ENCODE peak calls at places on chromosomes 11 and 22, in four cellular contexts. A, R, O and B are unnamed samples.

GRCh38 chr11:118635237-118635591 is 27.8 kb downstream of the PHLDB1 start:
- DNase-seq in A (no peak), R (no peak), O (no peak), B (peak; percentile 63)

GRCh38 chr22:36938028-36938425 is 24.6 kb downstream of the CSF2RB start:
- DNase-seq in A (no peak), R (no peak), O (no peak), B (no peak)

GRCh38 chr22:24761888-24762675 is 12.4 kb downstream of the PIWIL3 start:
- DNase-seq in R (no peak), A (no peak), O (no peak), B (no peak)

GRCh38 chr11:74330065-74330858 is 18.8 kb upstream of the P4HA3 start:
- DNase-seq in O (no peak), R (no peak), A (no peak), B (no peak)

GRCh38 chr11:17378655-17379054 is 9.8 kb downstream of the KCNJ11 start:
- DNase-seq in R (no peak), O (no peak), A (no peak), B (no peak)

GRCh38 chr11:120172054-120172881 is 34.4 kb upstream of the TRIM29 start:
- DNase-seq in A (peak; percentile 22), O (peak; percentile 64), R (peak; percentile 55), B (peak; percentile 79)

GRCh38 chr11:22787565-22788162 is 41.9 kb downstream of the SVIP start:
- DNase-seq in A (peak; percentile 36), R (no peak), O (no peak), B (peak; percentile 23)

GRCh38 chr11:129589190-129589589 is 213.5 kb downstream of the BARX2 start:
- DNase-seq in O (no peak), R (no peak), A (no peak), B (no peak)

GRCh38 chr22:37462983-37463382 is 23.2 kb downstream of the MFNG start:
- DNase-seq in R (no peak), O (no peak), A (peak; percentile 59), B (peak; percentile 44)

GRCh38 chr11:36110698-36111410 is 167.0 kb downstream of the LDLRAD3 start:
- DNase-seq in R (no peak), A (no peak), O (no peak), B (no peak)

GRCh38 chr11:8729837-8730696 is 47.5 kb downstream of the RPL27A start:
- DNase-seq in O (no peak), A (no peak), R (no peak), B (peak; percentile 44)

GRCh38 chr11:1336836-1337646 is 27.6 kb upstream of the TOLLIP start:
- DNase-seq in O (peak; percentile 43), R (no peak), A (no peak), B (no peak)

GRCh38 chr11:35600439-35600838 is 17.8 kb upstream of the FJX1 start:
- DNase-seq in R (no peak), O (no peak), A (no peak), B (no peak)

GRCh38 chr22:47393191-47393590 is 630.7 kb downstream of the TBC1D22A start:
- DNase-seq in A (no peak), O (no peak), R (no peak), B (no peak)

GRCh38 chr11:110317516-110317932 is 21.1 kb upstream of the RDX start:
- DNase-seq in R (no peak), O (no peak), A (no peak), B (no peak)

GRCh38 chr11:30889116-30889765 is 303.1 kb upstream of the MPPED2 start:
- DNase-seq in R (no peak), A (no peak), O (no peak), B (no peak)

GRCh38 chr11:62399172-62399867 is 19.5 kb upstream of the SCGB1A1 start:
- DNase-seq in R (peak; percentile 12), A (no peak), O (no peak), B (peak; percentile 64)

GRCh38 chr11:35418282-35418846 is 994 bp downstream of the SLC1A2 start:
- DNase-seq in O (no peak), A (no peak), R (peak; percentile 26), B (no peak)

GRCh38 chr11:68997124-68997994 is 15.7 kb downstream of the MRGPRF start:
- DNase-seq in A (no peak), O (no peak), R (no peak), B (no peak)

GRCh38 chr11:1102996-1103395 is 28.3 kb downstream of the MUC2 start:
- DNase-seq in O (no peak), R (no peak), A (no peak), B (no peak)

GRCh38 chr11:44402466-44403075 is 92.6 kb upstream of the ALX4 start:
- DNase-seq in O (no peak), A (no peak), R (no peak), B (no peak)

DNA sequence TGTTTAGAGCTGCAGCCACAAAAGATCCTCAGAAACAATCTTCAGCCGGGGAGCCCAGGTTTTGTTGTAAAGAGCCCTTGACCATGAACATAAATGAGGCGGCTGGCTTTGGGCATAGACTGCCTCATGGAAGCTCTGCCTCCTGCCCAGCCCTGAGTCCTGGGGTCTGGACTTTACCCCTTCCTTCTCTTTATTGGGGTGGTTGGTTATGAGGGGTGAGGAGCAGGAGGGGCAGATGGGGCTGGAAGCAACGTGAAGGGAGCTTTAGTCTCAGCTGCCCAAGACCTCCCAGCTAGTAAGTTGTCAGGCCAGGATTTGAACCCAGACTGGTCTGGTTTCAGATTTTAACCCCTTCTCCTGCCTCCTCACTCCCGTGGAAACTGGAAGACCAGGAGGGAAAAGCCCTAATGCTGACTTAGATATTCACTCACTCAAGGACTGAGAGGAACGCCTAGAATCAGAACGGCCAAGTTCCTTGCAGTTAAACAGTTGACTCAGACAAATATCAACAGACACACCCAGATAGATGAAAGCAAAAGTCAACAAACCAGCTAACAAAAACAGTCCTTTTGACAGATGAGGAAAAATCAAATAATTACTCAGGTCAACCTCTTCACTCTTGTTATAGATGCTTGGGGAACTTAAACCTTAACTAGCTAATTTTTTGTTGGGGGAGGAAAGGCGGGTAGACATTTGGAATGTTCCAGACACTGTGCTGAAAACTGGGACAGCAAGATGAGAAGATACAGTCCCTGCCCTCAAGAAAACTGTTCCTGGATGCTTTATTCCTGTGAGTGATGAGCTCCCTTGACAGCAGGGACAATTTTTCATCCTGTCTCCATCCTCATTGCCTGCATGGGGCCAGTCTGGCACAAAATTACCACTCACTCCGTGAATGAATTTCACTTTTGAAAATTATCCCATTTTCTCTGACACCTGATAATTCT is 20.7 kb upstream of the ARRB1 start:
- DNase-seq in A (no peak), O (no peak), R (no peak), B (peak; percentile 37)
- H3K4me3 ChIP-seq in A (no peak overlapping the region), O (no peak overlapping the region), R (no peak overlapping the region), B (no peak overlapping the region)

GRCh38 chr11:46577058-46577457 is 16.8 kb downstream of the AMBRA1 start:
- DNase-seq in A (no peak), O (no peak), R (no peak), B (no peak)
- H3K4me3 ChIP-seq in A (no peak overlapping the region), O (no peak overlapping the region), R (no peak overlapping the region), B (no peak overlapping the region)

GRCh38 chr11:83693279-83693992 is 407.3 kb upstream of the CCDC90B start:
- DNase-seq in O (no peak), A (no peak), R (no peak), B (no peak)
- H3K4me3 ChIP-seq in O (no peak overlapping the region), A (no peak overlapping the region), R (no peak overlapping the region), B (no peak overlapping the region)

GRCh38 chr11:114132427-114132826 is 72.9 kb downstream of the ZBTB16 start:
- DNase-seq in A (no peak), O (no peak), R (no peak), B (no peak)

GRCh38 chr11:114134870-114135269 is 75.4 kb downstream of the ZBTB16 start:
- DNase-seq in O (no peak), A (no peak), R (no peak), B (no peak)

GRCh38 chr11:114131366-114131963 is 72.0 kb downstream of the ZBTB16 start:
- DNase-seq in O (no peak), R (no peak), A (no peak), B (no peak)

GRCh38 chr11:114133548-114134329 is 74.2 kb downstream of the ZBTB16 start:
- DNase-seq in R (no peak), O (no peak), A (no peak), B (no peak)

DNA sequence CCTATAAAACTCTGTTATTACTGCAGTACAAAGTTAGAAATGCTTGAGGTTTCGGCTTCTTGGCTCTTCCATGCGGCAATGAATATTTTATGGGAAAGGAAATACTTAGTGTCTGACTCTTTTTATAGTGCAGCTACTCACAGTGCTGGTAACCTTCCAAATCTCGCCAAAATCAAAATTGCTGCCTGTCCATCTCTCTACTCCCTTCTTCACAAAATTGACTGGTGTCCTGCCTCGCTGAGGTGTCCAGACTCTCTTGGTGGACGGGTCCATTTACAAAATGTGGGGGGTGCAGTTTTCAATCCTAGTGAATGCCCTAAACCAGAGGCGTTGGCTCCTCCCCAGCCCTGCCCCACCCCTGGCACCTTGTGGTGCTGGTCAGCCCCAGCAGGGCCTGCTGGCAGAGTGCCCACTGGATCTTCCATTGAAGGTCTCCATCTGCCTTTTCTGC is 73.5 kb downstream of the ZBTB16 start:
- DNase-seq in R (no peak), O (no peak), A (no peak), B (no peak)
- H3K4me3 ChIP-seq in R (no peak overlapping the region), O (peak overlapping the region; percentile 12), A (no peak overlapping the region), B (no peak overlapping the region)

GRCh38 chr11:117201906-117202305 is 2.7 kb downstream of the TAGLN start:
- DNase-seq in A (no peak), R (no peak), O (no peak), B (no peak)
- H3K4me3 ChIP-seq in A (no peak overlapping the region), R (no peak overlapping the region), O (peak overlapping the region; percentile 58), B (peak overlapping the region; percentile 47)

GRCh38 chr22:46147471-46148267 is 2.7 kb upstream of the PPARA start:
- DNase-seq in O (peak; percentile 69), A (no peak), R (no peak), B (no peak)

GRCh38 chr22:46149493-46149997 is 781 bp upstream of the PPARA start:
- DNase-seq in R (peak; percentile 41), O (peak; percentile 70), A (peak; percentile 69), B (peak; percentile 25)

GRCh38 chr22:46147061-46147460 is 3.3 kb upstream of the PPARA start:
- DNase-seq in R (no peak), A (no peak), O (no peak), B (no peak)

GRCh38 chr22:46148885-46149492 is 1.3 kb upstream of the PPARA start:
- DNase-seq in O (no peak), A (no peak), R (no peak), B (no peak)

DNA sequence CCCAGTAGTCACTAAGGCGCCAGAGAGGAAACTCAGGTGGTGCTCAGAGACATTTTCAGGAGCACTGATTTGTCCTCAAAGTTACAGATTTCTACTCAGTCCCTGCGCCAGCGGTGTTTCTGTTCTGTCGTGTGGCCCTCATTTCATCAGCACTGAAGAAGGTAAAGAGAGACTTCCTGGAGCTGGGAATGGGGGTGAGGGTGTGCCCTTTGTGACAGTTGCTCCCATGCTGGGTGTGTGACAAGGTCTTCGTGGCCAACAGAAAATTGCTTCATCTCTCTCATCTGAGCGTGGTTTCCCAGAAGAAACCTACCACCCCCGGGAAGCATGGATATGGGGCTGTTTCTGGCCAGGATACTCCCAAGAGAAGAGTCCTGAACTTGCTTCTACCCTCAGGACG is 2.0 kb upstream of the PPARA start:
- DNase-seq in A (no peak), O (no peak), R (no peak), B (no peak)
- H3K4me3 ChIP-seq in A (no peak overlapping the region), O (no peak overlapping the region), R (no peak overlapping the region), B (no peak overlapping the region)

DNA sequence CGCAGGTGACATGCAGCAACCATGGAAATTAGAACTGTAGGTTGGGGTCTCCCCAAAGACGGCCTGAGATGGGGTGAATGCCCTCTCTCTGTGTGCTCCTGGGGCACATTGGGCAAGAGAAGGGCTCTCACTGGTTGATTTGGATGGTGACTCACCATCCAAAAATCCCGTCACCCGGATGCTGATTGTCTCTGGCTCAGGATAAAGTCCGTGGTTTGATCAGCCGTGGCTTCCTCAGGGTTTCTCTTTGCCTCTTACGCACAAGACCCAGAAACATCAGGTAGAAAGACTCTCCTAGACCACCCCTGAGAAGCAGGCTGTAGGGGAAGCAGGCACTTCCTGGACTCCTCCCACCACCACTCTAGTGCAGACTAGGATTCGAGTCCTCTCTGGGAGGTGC is 176.1 kb upstream of the NCAM1 start:
- DNase-seq in A (no peak), R (no peak), O (no peak), B (no peak)
- H3K4me3 ChIP-seq in A (no peak overlapping the region), R (peak overlapping the region; percentile 54), O (peak overlapping the region; percentile 54), B (no peak overlapping the region)